ENCODE peak calls at places on chromosomes 3 and 15, in five cellular contexts. H is breast epithelium, L is HepG2, G is HL-60, Y is SK-N-SH. K is an unnamed sample. For H3K27me3, the result is how much of the 10 kb centered on the place peaks cover.

GRCh38 chr3:111808439-111808838 is 50.6 kb upstream of the PHLDB2 start:
- DNase-seq in Y (no peak), H (no peak), L (peak), G (no peak), K (no peak)

GRCh38 chr15:23857028-23857641 is 170.0 kb upstream of the NDN start:
- DNase-seq in H (no peak), G (no peak), L (peak), Y (peak), K (peak)

GRCh38 chr15:62342959-62343358 is 177.9 kb upstream of the C2CD4B start:
- DNase-seq in L (no peak), Y (no peak), G (no peak), H (no peak), K (no peak)

GRCh38 chr3:14143271-14143605 is 18.4 kb downstream of the TMEM43 start:
- DNase-seq in Y (no peak), G (no peak), H (no peak), L (no peak), K (no peak)

GRCh38 chr15:63236272-63236671 is 41.1 kb upstream of the APH1B start:
- DNase-seq in Y (no peak), H (no peak), G (no peak), L (no peak), K (no peak)

GRCh38 chr3:3302964-3303363 is 123.5 kb upstream of the CRBN start:
- DNase-seq in Y (no peak), H (no peak), G (no peak), L (no peak), K (no peak)

GRCh38 chr3:6921041-6921440 is 60.1 kb downstream of the GRM7 start:
- DNase-seq in G (no peak), L (no peak), H (no peak), Y (no peak), K (no peak)

GRCh38 chr3:42853739-42854302 is 21.9 kb downstream of the CYP8B1 start:
- DNase-seq in Y (no peak), H (no peak), G (no peak), L (peak), K (no peak)

GRCh38 chr3:67655364-67656121 is 1.1 kb upstream of the SUCLG2 start:
- DNase-seq in Y (no peak), H (peak), L (peak), G (no peak), K (peak)

GRCh38 chr3:148211725-148212124 is 486.0 kb upstream of the AGTR1 start:
- DNase-seq in H (no peak), L (peak), Y (no peak), G (no peak), K (peak)

GRCh38 chr3:122609798-122610559 is 32.5 kb downstream of the PARP15 start:
- DNase-seq in Y (no peak), G (no peak), H (no peak), L (no peak), K (no peak)

GRCh38 chr3:50169232-50169631 is 14.1 kb downstream of the SEMA3F start:
- DNase-seq in G (no peak), L (no peak), Y (no peak), H (no peak), K (no peak)

GRCh38 chr3:188165596-188165995 is 11.6 kb downstream of the LPP start:
- DNase-seq in Y (no peak), L (no peak), H (no peak), G (no peak), K (no peak)

GRCh38 chr3:78900426-78900825 is 867.4 kb downstream of the ROBO1 start:
- DNase-seq in L (no peak), Y (no peak), G (no peak), H (no peak), K (no peak)

GRCh38 chr15:65550681-65551098 is 20.4 kb downstream of the HACD3 start:
- DNase-seq in L (no peak), Y (no peak), G (no peak), H (no peak), K (no peak)

GRCh38 chr3:13093687-13094086 is 20.5 kb upstream of the IQSEC1 start:
- DNase-seq in G (no peak), Y (no peak), H (no peak), L (no peak), K (no peak)

GRCh38 chr15:73593278-73594074 is 39.7 kb downstream of the NPTN start:
- DNase-seq in H (no peak), L (no peak), Y (peak), G (no peak), K (no peak)

GRCh38 chr15:101179341-101180153 is 72.3 kb downstream of the CHSY1 start:
- DNase-seq in H (peak), L (no peak), G (no peak), Y (no peak), K (no peak)

GRCh38 chr3:122103821-122104514 is 48.8 kb downstream of the CD86 start:
- DNase-seq in Y (no peak), H (no peak), G (no peak), L (no peak), K (no peak)

GRCh38 chr15:35912196-35912595 is 366.2 kb upstream of the DPH6 start:
- DNase-seq in Y (peak), L (no peak), G (no peak), H (no peak), K (no peak)

GRCh38 chr15:100759698-100760356 is 119.8 kb upstream of the ALDH1A3 start:
- DNase-seq in L (peak), G (no peak), Y (peak), H (no peak), K (no peak)

GRCh38 chr3:47909607-47910006 is 106.6 kb downstream of the MAP4 start:
- DNase-seq in Y (no peak), H (no peak), L (no peak), G (no peak), K (no peak)

GRCh38 chr15:73677146-73677607 is 7.0 kb upstream of the CD276 start:
- DNase-seq in G (no peak), L (peak), H (peak), Y (peak), K (peak)

GRCh38 chr3:195059471-195060216 is 211.3 kb downstream of the XXYLT1 start:
- DNase-seq in H (no peak), L (peak), G (no peak), Y (no peak), K (peak)

GRCh38 chr3:117892431-117892841 is 1142.2 kb downstream of the IGSF11 start:
- DNase-seq in G (no peak), H (no peak), Y (no peak), L (no peak), K (no peak)

GRCh38 chr3:25856902-25857518 is 67.1 kb downstream of the OXSM start:
- DNase-seq in H (no peak), Y (peak), G (peak), L (peak), K (no peak)

GRCh38 chr15:43270676-43271306 is 4.1 kb upstream of the TGM5 start:
- DNase-seq in G (peak), L (no peak), H (no peak), Y (no peak), K (no peak)

GRCh38 chr3:53114011-53114400 is 16.2 kb downstream of the RFT1 start:
- DNase-seq in L (peak), H (peak), Y (peak), G (peak), K (peak)
- H3K27ac ChIP-seq in L (no peak), H (no peak), Y (peak), G (no peak), K (peak)

DNA sequence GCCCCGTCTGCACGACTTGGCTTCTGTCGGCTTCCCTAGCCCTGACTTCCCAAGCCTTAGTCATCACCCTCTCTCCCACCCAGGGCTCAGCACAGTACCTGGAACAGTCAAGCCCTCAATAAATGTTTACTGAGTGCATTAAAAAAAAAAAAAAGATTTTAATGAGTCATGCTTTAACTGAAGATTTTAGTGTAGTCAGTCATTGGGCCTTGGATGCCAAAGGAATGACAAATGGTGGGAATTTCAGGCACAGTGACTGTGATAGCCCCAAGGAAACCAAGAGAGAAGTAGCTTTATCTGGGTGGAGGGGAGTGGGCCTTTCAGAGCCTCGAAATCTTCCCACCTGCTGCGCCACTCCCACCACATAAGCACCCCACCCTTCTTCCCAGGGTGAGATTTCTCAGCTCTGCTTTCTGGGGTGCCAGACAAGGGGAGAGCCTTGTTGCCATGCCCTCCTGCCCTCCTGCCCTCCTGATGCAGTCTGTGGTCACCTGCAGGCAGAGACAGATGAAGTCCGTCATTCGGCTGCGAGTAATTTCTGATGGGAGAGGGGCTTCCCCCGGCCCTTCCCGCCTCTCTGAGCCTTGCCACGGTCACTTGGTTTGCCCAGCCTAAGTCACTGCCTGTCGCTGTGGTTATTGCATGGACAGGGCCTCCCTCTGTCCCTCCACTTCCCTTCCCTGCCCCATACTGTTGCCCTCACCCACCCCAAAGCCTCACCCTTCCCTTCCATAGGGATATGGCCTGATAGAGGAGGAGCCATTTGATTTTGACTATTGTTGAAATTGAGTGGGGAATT is 41.8 kb downstream of the SMAD3 start:
- DNase-seq in H (no peak), Y (no peak), G (no peak), L (peak), K (peak)
- TF ChIP-seq POLR2AphosphoS5 in H (no peak), Y (peak), G (no peak), L (no peak), K (peak)

GRCh38 chr3:11924518-11924917 is 77.8 kb upstream of the TAMM41 start:
- DNase-seq in Y (no peak), H (no peak), L (no peak), G (no peak), K (no peak)
- H3K27me3 ChIP-seq in Y (under half), H (under half), L (under half), G (under half), K (under half)

DNA sequence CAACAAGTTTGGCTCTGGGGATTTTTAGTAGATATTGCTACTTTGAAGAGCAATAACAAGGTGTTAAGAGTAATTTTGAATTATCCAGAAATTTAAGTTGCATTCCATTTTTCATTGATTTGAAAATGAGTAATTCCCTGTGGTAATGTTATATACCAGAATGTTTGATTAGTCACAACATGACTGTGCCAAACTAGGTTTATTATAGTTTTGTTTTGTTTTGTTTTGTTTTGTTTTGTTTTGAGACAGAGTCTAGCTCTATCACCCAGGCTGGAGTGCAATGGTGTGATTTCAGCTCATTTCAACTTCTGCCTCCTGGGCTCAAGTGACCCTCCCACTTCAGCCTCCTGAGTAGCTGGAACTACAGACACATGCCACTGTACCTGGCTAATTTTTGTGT is 40.7 kb downstream of the CNOT10 start:
- DNase-seq in L (no peak), G (no peak), Y (no peak), H (no peak), K (no peak)
- H3K27ac ChIP-seq in L (no peak), G (no peak), Y (no peak), H (no peak), K (no peak)

GRCh38 chr3:155079795-155080546 is at the start of gene MME:
- DNase-seq in Y (peak), G (no peak), H (peak), L (no peak), K (peak)
- TF ChIP-seq POLR2AphosphoS5 in Y (peak), G (no peak), H (no peak), L (no peak), K (no peak)

GRCh38 chr3:46895761-46896160 is 18.2 kb downstream of the PTH1R start:
- DNase-seq in Y (no peak), H (no peak), G (no peak), L (no peak), K (no peak)

GRCh38 chr3:46893763-46894162 is 16.2 kb downstream of the PTH1R start:
- DNase-seq in G (no peak), L (no peak), Y (no peak), H (no peak), K (no peak)

GRCh38 chr3:46895204-46895660 is 17.7 kb downstream of the PTH1R start:
- DNase-seq in L (peak), H (peak), G (no peak), Y (peak), K (peak)

GRCh38 chr3:46893146-46893748 is 15.7 kb downstream of the PTH1R start:
- DNase-seq in Y (no peak), L (no peak), H (no peak), G (no peak), K (no peak)

GRCh38 chr3:46894256-46894655 is 16.7 kb downstream of the PTH1R start:
- DNase-seq in H (no peak), Y (no peak), L (no peak), G (no peak), K (no peak)
- H3K27me3 ChIP-seq in H (under half), Y (under half), L (under half), G (under half), K (under half)

DNA sequence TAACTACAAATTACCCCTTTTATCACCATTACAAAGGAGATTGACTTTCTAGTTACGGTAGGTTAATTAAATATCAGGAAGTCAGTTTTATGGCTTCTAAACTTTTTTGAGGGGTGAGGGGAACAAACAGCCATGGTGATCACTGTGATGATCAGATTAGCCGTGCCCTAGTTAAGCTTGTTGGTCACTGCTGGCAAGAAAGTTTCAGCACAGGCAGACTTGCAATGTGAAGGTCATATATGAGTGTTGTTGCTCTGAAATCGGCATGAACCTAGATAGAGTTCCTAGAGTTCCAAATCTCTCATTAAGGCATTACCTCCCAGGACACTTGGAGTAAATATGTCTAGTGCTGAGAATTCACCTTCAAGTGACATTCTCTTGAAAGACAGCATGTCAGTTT is 156.6 kb downstream of the GHSR start:
- DNase-seq in L (no peak), Y (no peak), H (no peak), G (no peak), K (no peak)
- H3K27ac ChIP-seq in L (no peak), Y (no peak), H (no peak), G (no peak), K (no peak)

DNA sequence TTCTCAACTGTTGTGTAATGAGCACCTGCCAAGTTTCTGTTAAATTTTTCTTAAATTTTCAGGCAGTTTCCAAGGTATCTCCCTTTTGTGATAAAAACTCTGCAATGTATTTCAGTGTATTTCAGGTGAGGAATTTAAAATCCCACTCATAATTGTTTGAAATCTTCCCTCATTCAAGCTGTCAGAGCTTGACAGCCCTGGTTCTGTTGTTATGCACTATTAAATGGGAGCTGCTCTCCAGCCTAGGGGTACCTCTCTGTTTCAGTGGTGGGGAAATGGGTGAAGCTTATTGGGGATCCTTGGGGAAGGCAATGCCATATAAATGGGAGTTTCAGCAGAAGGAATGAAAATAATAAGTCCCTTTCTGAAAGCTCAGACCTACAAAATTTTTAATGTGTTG is 178.0 kb upstream of the TMCO5A start:
- DNase-seq in Y (no peak), L (no peak), G (no peak), H (no peak), K (no peak)
- TF ChIP-seq POLR2AphosphoS5 in Y (no peak), L (no peak), G (no peak), H (no peak), K (no peak)

GRCh38 chr3:77038468-77038927 is 1.4 kb upstream of the ROBO2 start:
- DNase-seq in G (peak), L (peak), H (peak), Y (peak), K (peak)
- H3K27me3 ChIP-seq in G (under half), L (under half), H (under half), Y (under half), K (half or more)

GRCh38 chr15:88389120-88389519 is 78.1 kb downstream of the MRPL46 start:
- DNase-seq in H (no peak), G (no peak), Y (no peak), L (peak), K (no peak)
- H3K27ac ChIP-seq in H (no peak), G (no peak), Y (no peak), L (peak), K (no peak)

K was measured in transverse colon.